ENCODE peak calls at places on chromosomes 13 and 19, in five cellular contexts. H is HepG2, U is K562, R is H1, V is GM12878. D is an unnamed sample.
A peak's percentile ranks its signal among the peaks of the same experiment; 100 is the strongest.

GRCh38 chr19:46383171-46383815 is 30.1 kb downstream of the CCDC8 start:
- DNase-seq in R (no peak), H (no peak), U (no peak), V (no peak), D (no peak)

GRCh38 chr19:54231077-54231931 is 8.5 kb upstream of the LILRB3 start:
- DNase-seq in U (peak; percentile 91), V (no peak), R (peak; percentile 99), H (peak; percentile 80), D (peak; percentile 57)

GRCh38 chr19:43739836-43740235 is 14.9 kb downstream of the SMG9 start:
- DNase-seq in V (no peak), U (no peak), H (no peak), R (no peak), D (peak; percentile 58)

GRCh38 chr19:13430790-13431582 is 75.3 kb downstream of the CACNA1A start:
- DNase-seq in V (no peak), U (peak; percentile 76), R (peak; percentile 85), H (peak; percentile 33), D (peak; percentile 15)

GRCh38 chr13:113584870-113585671 is 518 bp downstream of the TFDP1 start:
- DNase-seq in R (peak; percentile 50), H (no peak), U (peak; percentile 33), V (no peak), D (peak; percentile 19)

GRCh38 chr19:21474671-21475181 is 30.7 kb upstream of the ZNF429 start:
- DNase-seq in U (no peak), V (no peak), H (no peak), R (no peak), D (no peak)

GRCh38 chr13:24052547-24052981 is 108.0 kb upstream of the SPATA13 start:
- DNase-seq in V (no peak), H (no peak), U (no peak), R (no peak), D (no peak)

GRCh38 chr19:14686411-14686810 is 3.4 kb upstream of the ZNF333 start:
- DNase-seq in H (peak; percentile 8), V (no peak), U (peak; percentile 48), R (no peak), D (peak; percentile 47)

GRCh38 chr19:35120898-35121297 is 5.3 kb downstream of the FXYD3 start:
- DNase-seq in V (no peak), U (no peak), H (no peak), R (no peak), D (no peak)

GRCh38 chr13:40161008-40161694 is 505.3 kb downstream of the FOXO1 start:
- DNase-seq in U (no peak), V (no peak), R (no peak), H (no peak), D (no peak)

GRCh38 chr19:3825286-3825956 is 39.2 kb upstream of the MATK start:
- DNase-seq in H (no peak), V (no peak), U (no peak), R (no peak), D (no peak)

GRCh38 chr19:40300668-40301067 is 15.5 kb upstream of the AKT2 start:
- DNase-seq in R (no peak), U (no peak), V (no peak), H (no peak), D (no peak)

GRCh38 chr13:112928958-112929777 is 39.8 kb upstream of the MCF2L start:
- DNase-seq in V (no peak), H (peak; percentile 78), R (no peak), U (no peak), D (no peak)

GRCh38 chr13:45040626-45041025 is 51.3 kb downstream of the GPALPP1 start:
- DNase-seq in R (no peak), H (no peak), U (no peak), V (no peak), D (no peak)

GRCh38 chr13:48896312-48896711 is 79.4 kb upstream of the FNDC3A start:
- DNase-seq in H (no peak), V (no peak), R (no peak), U (peak; percentile 5), D (no peak)

GRCh38 chr13:28559636-28560259 is 64.8 kb upstream of the FLT1 start:
- DNase-seq in R (no peak), V (no peak), U (no peak), H (no peak), D (no peak)

GRCh38 chr13:35857769-35858168 is 273.4 kb downstream of the DCLK1 start:
- DNase-seq in V (no peak), U (no peak), H (no peak), R (peak; percentile 52), D (no peak)

GRCh38 chr19:3665681-3666544 is 34.4 kb downstream of the PIP5K1C start:
- DNase-seq in R (peak; percentile 96), U (peak; percentile 73), V (no peak), H (peak; percentile 13), D (no peak)

GRCh38 chr13:24381539-24382265 is 72.3 kb downstream of the C1QTNF9 start:
- DNase-seq in V (no peak), H (no peak), R (peak; percentile 45), U (no peak), D (no peak)

GRCh38 chr19:47885067-47885463 is 1.1 kb downstream of the SULT2A1 start:
- DNase-seq in V (no peak), U (no peak), H (peak; percentile 44), R (no peak), D (no peak)

GRCh38 chr19:27776020-27776419 is 1436.9 kb downstream of the UQCRFS1 start:
- DNase-seq in H (no peak), R (peak; percentile 58), U (peak; percentile 16), V (no peak), D (peak; percentile 50)

GRCh38 chr19:44747739-44748425 is 626 bp upstream of the BCL3 start:
- DNase-seq in U (no peak), R (peak; percentile 59), H (peak; percentile 50), V (no peak), D (peak; percentile 92)

GRCh38 chr19:42294471-42295137 is 7.3 kb upstream of the PRR19 start:
- DNase-seq in R (no peak), U (no peak), H (no peak), V (no peak), D (no peak)

GRCh38 chr13:113534236-113534860 is 43.8 kb upstream of the DCUN1D2 start:
- DNase-seq in V (no peak), U (no peak), R (no peak), H (no peak), D (no peak)

GRCh38 chr13:50867641-50867952 is 24.1 kb upstream of the DLEU7 start:
- DNase-seq in U (no peak), R (no peak), H (no peak), V (no peak), D (no peak)

DNA sequence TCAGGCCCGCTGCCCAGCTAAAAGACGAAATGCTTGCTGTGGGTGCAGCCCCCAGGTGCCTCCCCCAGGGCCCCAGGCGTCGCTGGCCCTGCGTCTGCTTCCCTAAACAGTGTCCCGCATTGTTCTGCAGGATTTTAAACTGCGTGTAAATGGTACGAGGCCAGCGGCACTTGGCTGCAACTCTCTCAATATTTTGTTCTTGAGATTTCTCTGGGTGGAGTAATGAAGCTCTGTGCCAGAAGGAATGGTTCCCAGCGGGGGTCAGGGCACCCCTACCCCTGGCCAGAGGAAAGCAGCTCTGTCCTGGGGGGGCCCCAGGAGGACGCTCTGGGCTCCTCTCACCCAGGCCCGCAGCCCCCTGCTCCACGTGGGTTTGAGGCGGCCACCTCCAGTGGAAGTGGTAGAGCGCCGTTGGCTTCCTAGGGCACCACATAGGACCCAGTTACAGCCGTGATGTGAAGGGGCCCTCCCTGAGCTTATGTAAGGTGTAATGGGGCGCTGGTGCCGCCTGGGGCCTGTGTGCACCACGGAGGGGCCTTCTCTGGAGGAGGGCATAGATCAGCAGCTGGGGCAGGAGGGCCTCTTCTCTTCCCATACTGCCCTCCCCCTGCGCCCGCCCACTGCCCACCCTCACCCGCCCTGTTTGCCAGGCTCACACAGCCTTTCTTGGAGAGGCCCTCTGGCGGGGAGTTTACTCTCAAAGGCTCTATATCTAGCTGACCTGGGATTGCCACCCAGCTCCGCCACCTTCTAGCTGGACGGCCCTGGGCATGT is 19.8 kb downstream of the PAK4 start:
- DNase-seq in V (no peak), H (peak; percentile 86), U (no peak), R (no peak), D (no peak)
- TF ChIP-seq HDAC2 in V (no peak), H (peak; percentile 51), U (no peak), R (no peak), D (no peak)

GRCh38 chr13:99040536-99041141 is 62.8 kb upstream of the DOCK9 start:
- DNase-seq in V (no peak), R (no peak), H (no peak), U (no peak), D (no peak)

GRCh38 chr13:99039718-99040280 is 61.9 kb upstream of the DOCK9 start:
- DNase-seq in H (no peak), U (no peak), V (no peak), R (no peak), D (no peak)

GRCh38 chr13:99035715-99036114 is 57.9 kb upstream of the DOCK9 start:
- DNase-seq in U (no peak), V (no peak), R (no peak), H (no peak), D (no peak)

GRCh38 chr13:99034333-99035085 is 56.6 kb upstream of the DOCK9 start:
- DNase-seq in V (no peak), U (no peak), H (no peak), R (no peak), D (no peak)

DNA sequence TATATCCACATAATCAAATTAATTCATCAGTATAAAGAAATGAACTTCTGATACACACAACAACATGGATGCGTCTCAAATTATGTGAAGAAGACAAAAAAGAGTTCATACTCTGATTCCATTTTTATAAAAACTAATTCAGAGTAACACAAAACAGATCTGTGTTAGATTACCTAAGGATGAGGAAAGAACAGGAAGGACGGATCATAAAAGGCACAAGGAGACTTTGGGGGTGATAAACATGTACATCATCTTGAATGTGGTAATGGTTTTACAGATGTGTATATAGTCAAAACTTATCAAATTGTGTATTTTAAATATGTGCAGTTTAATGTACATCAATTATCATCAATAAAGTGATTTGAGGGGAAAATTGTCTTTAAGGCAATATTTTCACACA is 59.9 kb upstream of the DOCK9 start:
- DNase-seq in U (no peak), R (no peak), V (no peak), H (no peak), D (no peak)
- TF ChIP-seq HDAC2 in U (no peak), R (no peak), V (no peak), H (no peak), D (no peak)

DNA sequence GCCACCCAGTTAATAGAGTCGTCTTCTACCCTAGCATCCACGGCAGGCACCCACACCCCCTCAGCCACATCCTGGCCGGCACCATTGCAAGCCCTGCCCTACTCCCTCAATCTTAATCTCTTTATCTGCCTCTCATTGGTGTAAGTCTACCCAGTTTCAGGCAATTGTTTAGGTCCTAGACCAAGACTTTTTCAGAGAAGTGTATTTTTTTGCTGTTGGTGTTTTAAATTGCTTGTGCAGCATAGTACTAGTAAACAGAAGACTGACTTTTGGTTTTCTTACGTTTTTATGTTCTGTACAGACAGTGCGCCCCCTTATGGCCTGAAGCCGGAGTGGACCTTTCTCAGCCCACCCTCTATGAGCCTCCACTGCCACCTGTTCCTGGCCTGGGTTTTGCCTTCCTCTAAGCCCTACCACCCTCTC is 2.3 kb upstream of the LCP1 start:
- DNase-seq in U (peak; percentile 72), R (peak; percentile 75), H (peak; percentile 28), V (no peak), D (peak; percentile 10)
- TF ChIP-seq HDAC2 in U (no peak), R (no peak), H (no peak), V (no peak), D (no peak)

DNA sequence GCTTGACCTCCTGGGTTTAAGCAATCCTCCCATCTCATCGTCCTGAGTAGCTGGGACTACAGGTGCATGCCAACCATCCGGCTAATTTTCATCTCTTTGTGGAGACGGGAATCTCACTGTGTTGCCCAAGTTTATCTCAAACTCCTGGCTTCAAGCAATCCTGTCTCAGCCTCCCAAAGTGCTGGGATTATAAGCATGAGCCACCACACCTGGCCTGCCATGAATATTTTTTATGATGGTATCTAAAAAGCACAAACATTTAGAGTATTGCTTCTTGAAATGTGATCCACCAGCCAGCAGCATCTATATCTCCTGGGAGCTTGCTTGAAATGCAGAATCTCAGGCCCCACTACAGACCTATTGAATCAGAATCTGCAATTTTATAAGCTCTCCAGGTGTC is 111.2 kb upstream of the CLDN10 start:
- DNase-seq in H (no peak), U (no peak), V (no peak), R (no peak), D (no peak)
- TF ChIP-seq HDAC2 in H (no peak), U (no peak), V (no peak), R (no peak), D (no peak)